ENCODE peak calls at places on chromosomes 5 and 9, in seven cellular contexts. One of them, this sample, is unnamed.
A peak's percentile ranks its signal among the peaks of the same experiment; 100 is the strongest.

GRCh38 chr9:108300296-108301287 is 555.2 kb downstream of the ACTL7B start:
- DNase-seq in stimulated activated CD4-positive, alpha-beta T cell treated with anti-CD3 and anti-CD28 coated beads, Interleukin-15, amount 100 ng/mL, for 24 hours: no peak
- DNase-seq in Daoy: no peak
- DNase-seq in LNCaP clone FGC: no peak
- DNase-seq in activated T-cell treated with anti-CD3 and anti-CD28 coated beads, Interleukin-2, amount 50 U/mL, for 72 hours: no peak
- DNase-seq in DMS53: no peak
- DNase-seq in activated CD8-positive, alpha-beta memory T cell treated with anti-CD3 and anti-CD28 coated beads, Interleukin-2, amount 50 U/mL, for 4 hours: no peak
- DNase-seq in this sample: no peak

GRCh38 chr5:15008476-15008875 is 136.9 kb upstream of the ANKH start:
- DNase-seq in stimulated activated CD4-positive, alpha-beta T cell treated with anti-CD3 and anti-CD28 coated beads, Interleukin-15, amount 100 ng/mL, for 24 hours: no peak
- DNase-seq in Daoy: peak; percentile 97
- DNase-seq in LNCaP clone FGC: peak; percentile 66
- DNase-seq in activated T-cell treated with anti-CD3 and anti-CD28 coated beads, Interleukin-2, amount 50 U/mL, for 72 hours: no peak
- DNase-seq in DMS53: peak; percentile 98
- DNase-seq in activated CD8-positive, alpha-beta memory T cell treated with anti-CD3 and anti-CD28 coated beads, Interleukin-2, amount 50 U/mL, for 4 hours: no peak
- DNase-seq in this sample: peak; percentile 81

GRCh38 chr9:69115621-69116020 is 58.5 kb upstream of the TJP2 start:
- DNase-seq in stimulated activated CD4-positive, alpha-beta T cell treated with anti-CD3 and anti-CD28 coated beads, Interleukin-15, amount 100 ng/mL, for 24 hours: no peak
- DNase-seq in Daoy: no peak
- DNase-seq in LNCaP clone FGC: no peak
- DNase-seq in activated T-cell treated with anti-CD3 and anti-CD28 coated beads, Interleukin-2, amount 50 U/mL, for 72 hours: no peak
- DNase-seq in DMS53: no peak
- DNase-seq in activated CD8-positive, alpha-beta memory T cell treated with anti-CD3 and anti-CD28 coated beads, Interleukin-2, amount 50 U/mL, for 4 hours: no peak
- DNase-seq in this sample: peak; percentile 21

GRCh38 chr5:14429102-14429501 is 152.5 kb upstream of the OTULINL start:
- DNase-seq in stimulated activated CD4-positive, alpha-beta T cell treated with anti-CD3 and anti-CD28 coated beads, Interleukin-15, amount 100 ng/mL, for 24 hours: no peak
- DNase-seq in Daoy: no peak
- DNase-seq in LNCaP clone FGC: no peak
- DNase-seq in activated T-cell treated with anti-CD3 and anti-CD28 coated beads, Interleukin-2, amount 50 U/mL, for 72 hours: no peak
- DNase-seq in DMS53: no peak
- DNase-seq in activated CD8-positive, alpha-beta memory T cell treated with anti-CD3 and anti-CD28 coated beads, Interleukin-2, amount 50 U/mL, for 4 hours: no peak
- DNase-seq in this sample: no peak

GRCh38 chr5:90221947-90222346 is 187.6 kb downstream of the CETN3 start:
- DNase-seq in stimulated activated CD4-positive, alpha-beta T cell treated with anti-CD3 and anti-CD28 coated beads, Interleukin-15, amount 100 ng/mL, for 24 hours: no peak
- DNase-seq in Daoy: peak; percentile 39
- DNase-seq in LNCaP clone FGC: no peak
- DNase-seq in activated T-cell treated with anti-CD3 and anti-CD28 coated beads, Interleukin-2, amount 50 U/mL, for 72 hours: no peak
- DNase-seq in DMS53: peak; percentile 68
- DNase-seq in activated CD8-positive, alpha-beta memory T cell treated with anti-CD3 and anti-CD28 coated beads, Interleukin-2, amount 50 U/mL, for 4 hours: no peak
- DNase-seq in this sample: no peak

GRCh38 chr5:79133121-79133656 is 21.6 kb downstream of the BHMT start:
- DNase-seq in stimulated activated CD4-positive, alpha-beta T cell treated with anti-CD3 and anti-CD28 coated beads, Interleukin-15, amount 100 ng/mL, for 24 hours: no peak
- DNase-seq in Daoy: no peak
- DNase-seq in LNCaP clone FGC: peak; percentile 23
- DNase-seq in activated T-cell treated with anti-CD3 and anti-CD28 coated beads, Interleukin-2, amount 50 U/mL, for 72 hours: no peak
- DNase-seq in DMS53: peak; percentile 78
- DNase-seq in activated CD8-positive, alpha-beta memory T cell treated with anti-CD3 and anti-CD28 coated beads, Interleukin-2, amount 50 U/mL, for 4 hours: no peak
- DNase-seq in this sample: peak; percentile 66

GRCh38 chr9:134928796-134929559 is 11.3 kb upstream of the FCN1 start:
- DNase-seq in stimulated activated CD4-positive, alpha-beta T cell treated with anti-CD3 and anti-CD28 coated beads, Interleukin-15, amount 100 ng/mL, for 24 hours: no peak
- DNase-seq in Daoy: no peak
- DNase-seq in LNCaP clone FGC: no peak
- DNase-seq in activated T-cell treated with anti-CD3 and anti-CD28 coated beads, Interleukin-2, amount 50 U/mL, for 72 hours: no peak
- DNase-seq in DMS53: no peak
- DNase-seq in activated CD8-positive, alpha-beta memory T cell treated with anti-CD3 and anti-CD28 coated beads, Interleukin-2, amount 50 U/mL, for 4 hours: no peak
- DNase-seq in this sample: no peak

GRCh38 chr9:76203373-76203772 is 190.9 kb downstream of the RFK start:
- DNase-seq in stimulated activated CD4-positive, alpha-beta T cell treated with anti-CD3 and anti-CD28 coated beads, Interleukin-15, amount 100 ng/mL, for 24 hours: no peak
- DNase-seq in Daoy: no peak
- DNase-seq in LNCaP clone FGC: peak; percentile 25
- DNase-seq in activated T-cell treated with anti-CD3 and anti-CD28 coated beads, Interleukin-2, amount 50 U/mL, for 72 hours: no peak
- DNase-seq in DMS53: no peak
- DNase-seq in activated CD8-positive, alpha-beta memory T cell treated with anti-CD3 and anti-CD28 coated beads, Interleukin-2, amount 50 U/mL, for 4 hours: no peak
- DNase-seq in this sample: no peak

GRCh38 chr5:170782438-170782837 is 1.1 kb upstream of the GABRP start:
- DNase-seq in stimulated activated CD4-positive, alpha-beta T cell treated with anti-CD3 and anti-CD28 coated beads, Interleukin-15, amount 100 ng/mL, for 24 hours: no peak
- DNase-seq in Daoy: peak; percentile 54
- DNase-seq in LNCaP clone FGC: no peak
- DNase-seq in activated T-cell treated with anti-CD3 and anti-CD28 coated beads, Interleukin-2, amount 50 U/mL, for 72 hours: no peak
- DNase-seq in DMS53: peak; percentile 9
- DNase-seq in activated CD8-positive, alpha-beta memory T cell treated with anti-CD3 and anti-CD28 coated beads, Interleukin-2, amount 50 U/mL, for 4 hours: no peak
- DNase-seq in this sample: no peak

GRCh38 chr5:107553063-107553676 is 117.6 kb downstream of the EFNA5 start:
- DNase-seq in stimulated activated CD4-positive, alpha-beta T cell treated with anti-CD3 and anti-CD28 coated beads, Interleukin-15, amount 100 ng/mL, for 24 hours: no peak
- DNase-seq in Daoy: peak; percentile 87
- DNase-seq in LNCaP clone FGC: no peak
- DNase-seq in activated T-cell treated with anti-CD3 and anti-CD28 coated beads, Interleukin-2, amount 50 U/mL, for 72 hours: no peak
- DNase-seq in DMS53: no peak
- DNase-seq in activated CD8-positive, alpha-beta memory T cell treated with anti-CD3 and anti-CD28 coated beads, Interleukin-2, amount 50 U/mL, for 4 hours: no peak
- DNase-seq in this sample: peak; percentile 66

GRCh38 chr9:98983295-98984268 is 39.9 kb downstream of the COL15A1 start:
- DNase-seq in stimulated activated CD4-positive, alpha-beta T cell treated with anti-CD3 and anti-CD28 coated beads, Interleukin-15, amount 100 ng/mL, for 24 hours: no peak
- DNase-seq in Daoy: peak; percentile 97
- DNase-seq in LNCaP clone FGC: no peak
- DNase-seq in activated T-cell treated with anti-CD3 and anti-CD28 coated beads, Interleukin-2, amount 50 U/mL, for 72 hours: no peak
- DNase-seq in DMS53: no peak
- DNase-seq in activated CD8-positive, alpha-beta memory T cell treated with anti-CD3 and anti-CD28 coated beads, Interleukin-2, amount 50 U/mL, for 4 hours: no peak
- DNase-seq in this sample: no peak

GRCh38 chr5:33715646-33716045 is 176.1 kb downstream of the ADAMTS12 start:
- DNase-seq in stimulated activated CD4-positive, alpha-beta T cell treated with anti-CD3 and anti-CD28 coated beads, Interleukin-15, amount 100 ng/mL, for 24 hours: no peak
- DNase-seq in Daoy: no peak
- DNase-seq in LNCaP clone FGC: no peak
- DNase-seq in activated T-cell treated with anti-CD3 and anti-CD28 coated beads, Interleukin-2, amount 50 U/mL, for 72 hours: no peak
- DNase-seq in DMS53: no peak
- DNase-seq in activated CD8-positive, alpha-beta memory T cell treated with anti-CD3 and anti-CD28 coated beads, Interleukin-2, amount 50 U/mL, for 4 hours: no peak
- DNase-seq in this sample: no peak

GRCh38 chr5:170503970-170504525 is at the start of gene KCNIP1:
- DNase-seq in stimulated activated CD4-positive, alpha-beta T cell treated with anti-CD3 and anti-CD28 coated beads, Interleukin-15, amount 100 ng/mL, for 24 hours: peak; percentile 17
- DNase-seq in Daoy: peak; percentile 30
- DNase-seq in LNCaP clone FGC: no peak
- DNase-seq in activated T-cell treated with anti-CD3 and anti-CD28 coated beads, Interleukin-2, amount 50 U/mL, for 72 hours: no peak
- DNase-seq in DMS53: no peak
- DNase-seq in activated CD8-positive, alpha-beta memory T cell treated with anti-CD3 and anti-CD28 coated beads, Interleukin-2, amount 50 U/mL, for 4 hours: no peak
- DNase-seq in this sample: peak; percentile 24

GRCh38 chr9:121609845-121610637 is 41.4 kb upstream of the DAB2IP start:
- DNase-seq in stimulated activated CD4-positive, alpha-beta T cell treated with anti-CD3 and anti-CD28 coated beads, Interleukin-15, amount 100 ng/mL, for 24 hours: no peak
- DNase-seq in Daoy: peak; percentile 92
- DNase-seq in LNCaP clone FGC: peak; percentile 89
- DNase-seq in activated T-cell treated with anti-CD3 and anti-CD28 coated beads, Interleukin-2, amount 50 U/mL, for 72 hours: no peak
- DNase-seq in DMS53: peak; percentile 32
- DNase-seq in activated CD8-positive, alpha-beta memory T cell treated with anti-CD3 and anti-CD28 coated beads, Interleukin-2, amount 50 U/mL, for 4 hours: no peak
- DNase-seq in this sample: no peak

GRCh38 chr5:134490255-134490924 is 35.1 kb upstream of the JADE2 start:
- DNase-seq in stimulated activated CD4-positive, alpha-beta T cell treated with anti-CD3 and anti-CD28 coated beads, Interleukin-15, amount 100 ng/mL, for 24 hours: no peak
- DNase-seq in Daoy: no peak
- DNase-seq in LNCaP clone FGC: no peak
- DNase-seq in activated T-cell treated with anti-CD3 and anti-CD28 coated beads, Interleukin-2, amount 50 U/mL, for 72 hours: no peak
- DNase-seq in DMS53: no peak
- DNase-seq in activated CD8-positive, alpha-beta memory T cell treated with anti-CD3 and anti-CD28 coated beads, Interleukin-2, amount 50 U/mL, for 4 hours: no peak
- DNase-seq in this sample: no peak

GRCh38 chr5:68354315-68354714 is 138.8 kb downstream of the PIK3R1 start:
- DNase-seq in stimulated activated CD4-positive, alpha-beta T cell treated with anti-CD3 and anti-CD28 coated beads, Interleukin-15, amount 100 ng/mL, for 24 hours: no peak
- DNase-seq in Daoy: peak; percentile 30
- DNase-seq in LNCaP clone FGC: no peak
- DNase-seq in activated T-cell treated with anti-CD3 and anti-CD28 coated beads, Interleukin-2, amount 50 U/mL, for 72 hours: no peak
- DNase-seq in DMS53: no peak
- DNase-seq in activated CD8-positive, alpha-beta memory T cell treated with anti-CD3 and anti-CD28 coated beads, Interleukin-2, amount 50 U/mL, for 4 hours: no peak
- DNase-seq in this sample: no peak

GRCh38 chr5:57817001-57817453 is 334.4 kb upstream of the ACTBL2 start:
- DNase-seq in stimulated activated CD4-positive, alpha-beta T cell treated with anti-CD3 and anti-CD28 coated beads, Interleukin-15, amount 100 ng/mL, for 24 hours: no peak
- DNase-seq in Daoy: no peak
- DNase-seq in LNCaP clone FGC: no peak
- DNase-seq in activated T-cell treated with anti-CD3 and anti-CD28 coated beads, Interleukin-2, amount 50 U/mL, for 72 hours: no peak
- DNase-seq in DMS53: peak; percentile 13
- DNase-seq in activated CD8-positive, alpha-beta memory T cell treated with anti-CD3 and anti-CD28 coated beads, Interleukin-2, amount 50 U/mL, for 4 hours: no peak
- DNase-seq in this sample: peak; percentile 17

GRCh38 chr9:16458696-16459420 is 411.6 kb downstream of the BNC2 start:
- DNase-seq in stimulated activated CD4-positive, alpha-beta T cell treated with anti-CD3 and anti-CD28 coated beads, Interleukin-15, amount 100 ng/mL, for 24 hours: no peak
- DNase-seq in Daoy: peak; percentile 12
- DNase-seq in LNCaP clone FGC: no peak
- DNase-seq in activated T-cell treated with anti-CD3 and anti-CD28 coated beads, Interleukin-2, amount 50 U/mL, for 72 hours: no peak
- DNase-seq in DMS53: no peak
- DNase-seq in activated CD8-positive, alpha-beta memory T cell treated with anti-CD3 and anti-CD28 coated beads, Interleukin-2, amount 50 U/mL, for 4 hours: no peak
- DNase-seq in this sample: no peak

GRCh38 chr9:130204341-130204740 is 32.1 kb downstream of the NCS1 start:
- DNase-seq in stimulated activated CD4-positive, alpha-beta T cell treated with anti-CD3 and anti-CD28 coated beads, Interleukin-15, amount 100 ng/mL, for 24 hours: no peak
- DNase-seq in Daoy: no peak
- DNase-seq in LNCaP clone FGC: no peak
- DNase-seq in activated T-cell treated with anti-CD3 and anti-CD28 coated beads, Interleukin-2, amount 50 U/mL, for 72 hours: no peak
- DNase-seq in DMS53: no peak
- DNase-seq in activated CD8-positive, alpha-beta memory T cell treated with anti-CD3 and anti-CD28 coated beads, Interleukin-2, amount 50 U/mL, for 4 hours: no peak
- DNase-seq in this sample: no peak

GRCh38 chr5:34035732-34036131 is 7.3 kb downstream of the C1QTNF3 start:
- DNase-seq in stimulated activated CD4-positive, alpha-beta T cell treated with anti-CD3 and anti-CD28 coated beads, Interleukin-15, amount 100 ng/mL, for 24 hours: no peak
- DNase-seq in Daoy: no peak
- DNase-seq in LNCaP clone FGC: no peak
- DNase-seq in activated T-cell treated with anti-CD3 and anti-CD28 coated beads, Interleukin-2, amount 50 U/mL, for 72 hours: no peak
- DNase-seq in DMS53: no peak
- DNase-seq in activated CD8-positive, alpha-beta memory T cell treated with anti-CD3 and anti-CD28 coated beads, Interleukin-2, amount 50 U/mL, for 4 hours: no peak
- DNase-seq in this sample: no peak

GRCh38 chr5:59562756-59563389 is 330.7 kb downstream of the PDE4D start:
- DNase-seq in stimulated activated CD4-positive, alpha-beta T cell treated with anti-CD3 and anti-CD28 coated beads, Interleukin-15, amount 100 ng/mL, for 24 hours: no peak
- DNase-seq in Daoy: peak; percentile 91
- DNase-seq in LNCaP clone FGC: no peak
- DNase-seq in activated T-cell treated with anti-CD3 and anti-CD28 coated beads, Interleukin-2, amount 50 U/mL, for 72 hours: peak; percentile 1
- DNase-seq in DMS53: peak; percentile 97
- DNase-seq in activated CD8-positive, alpha-beta memory T cell treated with anti-CD3 and anti-CD28 coated beads, Interleukin-2, amount 50 U/mL, for 4 hours: peak; percentile 16
- DNase-seq in this sample: no peak

GRCh38 chr5:39100851-39101396 is 26.7 kb upstream of the RICTOR start:
- DNase-seq in stimulated activated CD4-positive, alpha-beta T cell treated with anti-CD3 and anti-CD28 coated beads, Interleukin-15, amount 100 ng/mL, for 24 hours: no peak
- DNase-seq in Daoy: peak; percentile 83
- DNase-seq in LNCaP clone FGC: no peak
- DNase-seq in activated T-cell treated with anti-CD3 and anti-CD28 coated beads, Interleukin-2, amount 50 U/mL, for 72 hours: no peak
- DNase-seq in DMS53: peak; percentile 78
- DNase-seq in activated CD8-positive, alpha-beta memory T cell treated with anti-CD3 and anti-CD28 coated beads, Interleukin-2, amount 50 U/mL, for 4 hours: no peak
- DNase-seq in this sample: no peak

GRCh38 chr5:141992349-141992963 is 20.4 kb downstream of the GNPDA1 start:
- DNase-seq in stimulated activated CD4-positive, alpha-beta T cell treated with anti-CD3 and anti-CD28 coated beads, Interleukin-15, amount 100 ng/mL, for 24 hours: peak; percentile 86
- DNase-seq in Daoy: peak; percentile 58
- DNase-seq in LNCaP clone FGC: peak; percentile 36
- DNase-seq in activated T-cell treated with anti-CD3 and anti-CD28 coated beads, Interleukin-2, amount 50 U/mL, for 72 hours: peak; percentile 80
- DNase-seq in DMS53: peak; percentile 80
- DNase-seq in activated CD8-positive, alpha-beta memory T cell treated with anti-CD3 and anti-CD28 coated beads, Interleukin-2, amount 50 U/mL, for 4 hours: peak; percentile 85
- DNase-seq in this sample: peak; percentile 77

GRCh38 chr9:33472171-33472920 is 1.4 kb downstream of the NOL6 start:
- DNase-seq in stimulated activated CD4-positive, alpha-beta T cell treated with anti-CD3 and anti-CD28 coated beads, Interleukin-15, amount 100 ng/mL, for 24 hours: no peak
- DNase-seq in Daoy: no peak
- DNase-seq in LNCaP clone FGC: no peak
- DNase-seq in activated T-cell treated with anti-CD3 and anti-CD28 coated beads, Interleukin-2, amount 50 U/mL, for 72 hours: no peak
- DNase-seq in DMS53: no peak
- DNase-seq in activated CD8-positive, alpha-beta memory T cell treated with anti-CD3 and anti-CD28 coated beads, Interleukin-2, amount 50 U/mL, for 4 hours: no peak
- DNase-seq in this sample: no peak

GRCh38 chr5:16552666-16553343 is 64.0 kb downstream of the RETREG1 start:
- DNase-seq in stimulated activated CD4-positive, alpha-beta T cell treated with anti-CD3 and anti-CD28 coated beads, Interleukin-15, amount 100 ng/mL, for 24 hours: peak; percentile 75
- DNase-seq in Daoy: peak; percentile 53
- DNase-seq in LNCaP clone FGC: peak; percentile 64
- DNase-seq in activated T-cell treated with anti-CD3 and anti-CD28 coated beads, Interleukin-2, amount 50 U/mL, for 72 hours: peak; percentile 56
- DNase-seq in DMS53: peak; percentile 86
- DNase-seq in activated CD8-positive, alpha-beta memory T cell treated with anti-CD3 and anti-CD28 coated beads, Interleukin-2, amount 50 U/mL, for 4 hours: peak; percentile 57
- DNase-seq in this sample: peak; percentile 79

GRCh38 chr9:19255112-19255511 is 24.6 kb downstream of the DENND4C start:
- DNase-seq in stimulated activated CD4-positive, alpha-beta T cell treated with anti-CD3 and anti-CD28 coated beads, Interleukin-15, amount 100 ng/mL, for 24 hours: no peak
- DNase-seq in Daoy: no peak
- DNase-seq in LNCaP clone FGC: no peak
- DNase-seq in activated T-cell treated with anti-CD3 and anti-CD28 coated beads, Interleukin-2, amount 50 U/mL, for 72 hours: no peak
- DNase-seq in DMS53: no peak
- DNase-seq in activated CD8-positive, alpha-beta memory T cell treated with anti-CD3 and anti-CD28 coated beads, Interleukin-2, amount 50 U/mL, for 4 hours: no peak
- DNase-seq in this sample: no peak

GRCh38 chr9:114002986-114003740 is 74.9 kb downstream of the AMBP start:
- DNase-seq in stimulated activated CD4-positive, alpha-beta T cell treated with anti-CD3 and anti-CD28 coated beads, Interleukin-15, amount 100 ng/mL, for 24 hours: no peak
- DNase-seq in Daoy: no peak
- DNase-seq in LNCaP clone FGC: no peak
- DNase-seq in activated T-cell treated with anti-CD3 and anti-CD28 coated beads, Interleukin-2, amount 50 U/mL, for 72 hours: no peak
- DNase-seq in DMS53: no peak
- DNase-seq in activated CD8-positive, alpha-beta memory T cell treated with anti-CD3 and anti-CD28 coated beads, Interleukin-2, amount 50 U/mL, for 4 hours: no peak
- DNase-seq in this sample: no peak

This sample was measured in A673.